ENCODE peak calls at places on chromosomes 6 and 20, in four cellular contexts. One of them, this sample, is unnamed.

GRCh38 chr6:117677553-117678131 is 2.4 kb downstream of the NUS1 start:
- DNase-seq in WTC11: no peak
- DNase-seq in mesothelial cell of epicardium: no peak
- DNase-seq in endothelial cell: no peak
- DNase-seq in this sample: peak; percentile 80

GRCh38 chr20:45346291-45346718 is 1.9 kb downstream of the SDC4 start:
- DNase-seq in mesothelial cell of epicardium: no peak
- DNase-seq in WTC11: no peak
- DNase-seq in endothelial cell: no peak
- DNase-seq in this sample: no peak

GRCh38 chr20:34815636-34816035 is 9.8 kb downstream of the NCOA6 start:
- DNase-seq in WTC11: no peak
- DNase-seq in mesothelial cell of epicardium: no peak
- DNase-seq in endothelial cell: no peak
- DNase-seq in this sample: no peak

GRCh38 chr6:4224082-4224978 is 89.0 kb upstream of the ECI2 start:
- DNase-seq in WTC11: no peak
- DNase-seq in endothelial cell: no peak
- DNase-seq in mesothelial cell of epicardium: peak; percentile 46
- DNase-seq in this sample: no peak

GRCh38 chr6:81451787-81452186 is 300.7 kb downstream of the TENT5A start:
- DNase-seq in mesothelial cell of epicardium: no peak
- DNase-seq in WTC11: no peak
- DNase-seq in endothelial cell: no peak
- DNase-seq in this sample: no peak

GRCh38 chr6:144219056-144219685 is 66.0 kb upstream of the UTRN start:
- DNase-seq in endothelial cell: no peak
- DNase-seq in mesothelial cell of epicardium: no peak
- DNase-seq in WTC11: no peak
- DNase-seq in this sample: no peak

GRCh38 chr6:114068119-114068518 is 97.2 kb upstream of the HDAC2 start:
- DNase-seq in WTC11: no peak
- DNase-seq in mesothelial cell of epicardium: no peak
- DNase-seq in endothelial cell: no peak
- DNase-seq in this sample: no peak

GRCh38 chr6:144036064-144036873 is 28.2 kb upstream of the PLAGL1 start:
- DNase-seq in endothelial cell: no peak
- DNase-seq in mesothelial cell of epicardium: no peak
- DNase-seq in WTC11: peak; percentile 15
- DNase-seq in this sample: peak; percentile 47

GRCh38 chr20:35529552-35529951 is at the start of gene C20orf173:
- DNase-seq in WTC11: no peak
- DNase-seq in endothelial cell: no peak
- DNase-seq in mesothelial cell of epicardium: no peak
- DNase-seq in this sample: no peak

GRCh38 chr6:159836294-159837140 is 36.4 kb downstream of the PNLDC1 start:
- DNase-seq in endothelial cell: no peak
- DNase-seq in WTC11: no peak
- DNase-seq in mesothelial cell of epicardium: no peak
- DNase-seq in this sample: no peak

GRCh38 chr20:41046716-41047115 is 18.1 kb downstream of the TOP1 start:
- DNase-seq in endothelial cell: no peak
- DNase-seq in WTC11: no peak
- DNase-seq in mesothelial cell of epicardium: no peak
- DNase-seq in this sample: no peak

GRCh38 chr20:20568604-20569205 is 143.7 kb downstream of the RALGAPA2 start:
- DNase-seq in endothelial cell: peak; percentile 25
- DNase-seq in WTC11: peak; percentile 19
- DNase-seq in mesothelial cell of epicardium: no peak
- DNase-seq in this sample: no peak

GRCh38 chr20:25005220-25005619 is 12.7 kb upstream of the APMAP start:
- DNase-seq in endothelial cell: no peak
- DNase-seq in mesothelial cell of epicardium: peak; percentile 7
- DNase-seq in WTC11: no peak
- DNase-seq in this sample: no peak

GRCh38 chr20:16671753-16672152 is 58.1 kb upstream of the SNRPB2 start:
- DNase-seq in endothelial cell: no peak
- DNase-seq in mesothelial cell of epicardium: no peak
- DNase-seq in WTC11: no peak
- DNase-seq in this sample: no peak

GRCh38 chr20:25195962-25196700 is 619 bp downstream of the ENTPD6 start:
- DNase-seq in endothelial cell: peak; percentile 38
- DNase-seq in mesothelial cell of epicardium: peak; percentile 68
- DNase-seq in WTC11: peak; percentile 61
- DNase-seq in this sample: no peak

GRCh38 chr6:6287415-6287814 is 33.0 kb downstream of the F13A1 start:
- DNase-seq in mesothelial cell of epicardium: no peak
- DNase-seq in WTC11: no peak
- DNase-seq in endothelial cell: no peak
- DNase-seq in this sample: no peak

GRCh38 chr20:46013826-46014516 is 5.3 kb downstream of the MMP9 start:
- DNase-seq in endothelial cell: peak; percentile 75
- DNase-seq in mesothelial cell of epicardium: peak; percentile 67
- DNase-seq in WTC11: peak; percentile 91
- DNase-seq in this sample: peak; percentile 58

GRCh38 chr6:100393493-100393892 is 71.2 kb downstream of the SIM1 start:
- DNase-seq in WTC11: no peak
- DNase-seq in mesothelial cell of epicardium: no peak
- DNase-seq in endothelial cell: no peak
- DNase-seq in this sample: no peak

GRCh38 chr6:159833556-159833955 is 33.5 kb downstream of the PNLDC1 start:
- DNase-seq in WTC11: no peak
- DNase-seq in endothelial cell: no peak
- DNase-seq in mesothelial cell of epicardium: no peak
- DNase-seq in this sample: no peak

GRCh38 chr6:63640062-63640461 is 4.5 kb downstream of the PHF3 start:
- DNase-seq in mesothelial cell of epicardium: no peak
- DNase-seq in endothelial cell: no peak
- DNase-seq in WTC11: no peak
- DNase-seq in this sample: no peak

GRCh38 chr6:46465294-46466165 is 25.7 kb downstream of the RCAN2 start:
- DNase-seq in endothelial cell: no peak
- DNase-seq in mesothelial cell of epicardium: no peak
- DNase-seq in WTC11: no peak
- DNase-seq in this sample: no peak

GRCh38 chr6:138970856-138971425 is 17.1 kb downstream of the REPS1 start:
- DNase-seq in mesothelial cell of epicardium: no peak
- DNase-seq in endothelial cell: no peak
- DNase-seq in WTC11: no peak
- DNase-seq in this sample: peak; percentile 49

GRCh38 chr6:3011592-3011991 is 11.9 kb downstream of the NQO2 start:
- DNase-seq in endothelial cell: no peak
- DNase-seq in mesothelial cell of epicardium: no peak
- DNase-seq in WTC11: no peak
- DNase-seq in this sample: no peak

GRCh38 chr20:2750343-2751251 is 49.8 kb downstream of the CPXM1 start:
- DNase-seq in endothelial cell: no peak
- DNase-seq in WTC11: peak; percentile 71
- DNase-seq in mesothelial cell of epicardium: no peak
- DNase-seq in this sample: peak; percentile 86

GRCh38 chr6:44126320-44127149 is 717 bp downstream of the MRPL14 start:
- DNase-seq in WTC11: peak; percentile 63
- DNase-seq in endothelial cell: peak; percentile 52
- DNase-seq in mesothelial cell of epicardium: peak; percentile 64
- DNase-seq in this sample: peak; percentile 62

GRCh38 chr6:53250761-53251672 is 97.7 kb downstream of the ELOVL5 start:
- DNase-seq in WTC11: no peak
- DNase-seq in endothelial cell: no peak
- DNase-seq in mesothelial cell of epicardium: no peak
- DNase-seq in this sample: no peak

GRCh38 chr6:1286972-1287600 is 24.8 kb upstream of the FOXQ1 start:
- DNase-seq in mesothelial cell of epicardium: no peak
- DNase-seq in WTC11: no peak
- DNase-seq in endothelial cell: no peak
- DNase-seq in this sample: peak; percentile 93

GRCh38 chr6:103769431-103769830 is 1090.3 kb downstream of the HACE1 start:
- DNase-seq in mesothelial cell of epicardium: no peak
- DNase-seq in WTC11: no peak
- DNase-seq in endothelial cell: no peak
- DNase-seq in this sample: no peak

GRCh38 chr6:1970151-1970561 is 275.2 kb downstream of the GMDS start:
- DNase-seq in endothelial cell: no peak
- DNase-seq in mesothelial cell of epicardium: no peak
- DNase-seq in WTC11: peak; percentile 22
- DNase-seq in this sample: no peak

GRCh38 chr6:8539446-8539845 is 104.1 kb upstream of the SLC35B3 start:
- DNase-seq in endothelial cell: no peak
- DNase-seq in WTC11: no peak
- DNase-seq in mesothelial cell of epicardium: no peak
- DNase-seq in this sample: no peak

GRCh38 chr20:45427236-45428149 is 11.6 kb downstream of the PIGT start:
- DNase-seq in WTC11: no peak
- DNase-seq in endothelial cell: no peak
- DNase-seq in mesothelial cell of epicardium: no peak
- DNase-seq in this sample: no peak

GRCh38 chr20:11080776-11081406 is 407.1 kb upstream of the JAG1 start:
- DNase-seq in WTC11: no peak
- DNase-seq in mesothelial cell of epicardium: no peak
- DNase-seq in endothelial cell: no peak
- DNase-seq in this sample: no peak

GRCh38 chr6:161452241-161452640 is 178.4 kb upstream of the AGPAT4 start:
- DNase-seq in mesothelial cell of epicardium: no peak
- DNase-seq in endothelial cell: no peak
- DNase-seq in WTC11: no peak
- DNase-seq in this sample: no peak

DNA sequence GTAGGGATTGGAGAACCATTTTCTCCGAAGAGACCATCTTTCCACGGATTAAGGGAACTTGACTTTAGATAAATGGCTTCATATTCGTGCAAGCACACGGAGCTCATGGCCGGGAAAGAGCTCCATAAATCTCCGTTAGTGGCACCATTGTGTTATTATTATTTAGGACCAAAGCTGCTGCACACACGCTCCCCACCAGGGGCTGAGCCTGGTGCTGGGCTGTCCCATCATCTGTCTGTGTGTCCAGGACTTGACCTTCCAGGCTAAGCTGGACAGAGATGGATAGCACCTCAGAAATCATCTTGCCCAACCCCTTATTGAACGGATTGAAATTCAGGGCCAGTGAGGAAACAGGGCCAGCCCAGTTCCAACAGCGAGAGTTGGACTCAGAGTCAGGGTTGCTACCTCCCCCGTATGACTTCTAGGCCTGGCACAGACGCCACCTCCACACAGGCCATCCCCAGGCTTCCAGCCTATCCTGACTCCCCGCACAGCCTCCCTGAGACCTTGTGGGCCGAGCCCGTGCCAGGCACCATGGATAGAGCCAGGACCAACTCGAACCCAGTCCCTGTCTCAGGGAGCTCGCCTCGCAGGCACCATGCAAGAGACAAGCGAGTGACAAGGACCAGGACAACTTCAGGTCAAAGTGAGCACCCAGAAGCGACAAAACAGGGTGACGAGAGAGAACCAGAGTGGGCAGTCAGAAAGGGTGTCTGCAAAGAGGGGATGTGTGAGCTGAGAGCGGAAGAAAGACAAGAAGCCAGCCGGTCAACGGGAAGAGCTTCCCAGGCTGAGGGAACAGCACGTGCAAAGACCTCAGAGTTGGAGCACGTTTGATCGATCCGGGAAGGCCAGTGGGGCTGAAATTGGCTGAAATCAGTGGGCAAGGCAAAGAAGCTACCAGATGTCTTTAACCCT is 45.4 kb downstream of the KIAA1755 start:
- DNase-seq in endothelial cell: no peak
- DNase-seq in mesothelial cell of epicardium: no peak
- DNase-seq in WTC11: no peak
- DNase-seq in this sample: no peak
- TF ChIP-seq CTCF in endothelial cell: peak; percentile 58
- TF ChIP-seq CTCF in mesothelial cell of epicardium: peak; percentile 54
- TF ChIP-seq CTCF in WTC11: no peak
- TF ChIP-seq CTCF in this sample: peak; percentile 24

GRCh38 chr20:23021941-23022340 is 13.2 kb upstream of the SSTR4 start:
- DNase-seq in mesothelial cell of epicardium: no peak
- DNase-seq in endothelial cell: no peak
- DNase-seq in WTC11: no peak
- DNase-seq in this sample: peak; percentile 73

GRCh38 chr20:23024701-23025100 is 10.4 kb upstream of the SSTR4 start:
- DNase-seq in mesothelial cell of epicardium: no peak
- DNase-seq in WTC11: no peak
- DNase-seq in endothelial cell: no peak
- DNase-seq in this sample: no peak

GRCh38 chr20:23021541-23021940 is 13.6 kb upstream of the SSTR4 start:
- DNase-seq in mesothelial cell of epicardium: no peak
- DNase-seq in endothelial cell: no peak
- DNase-seq in WTC11: no peak
- DNase-seq in this sample: no peak

GRCh38 chr20:23022849-23023248 is 12.3 kb upstream of the SSTR4 start:
- DNase-seq in endothelial cell: no peak
- DNase-seq in WTC11: no peak
- DNase-seq in mesothelial cell of epicardium: no peak
- DNase-seq in this sample: no peak

GRCh38 chr20:23023621-23024187 is 11.4 kb upstream of the SSTR4 start:
- DNase-seq in mesothelial cell of epicardium: no peak
- DNase-seq in endothelial cell: no peak
- DNase-seq in WTC11: peak; percentile 51
- DNase-seq in this sample: no peak
- TF ChIP-seq CTCF in mesothelial cell of epicardium: no peak
- TF ChIP-seq CTCF in endothelial cell: no peak
- TF ChIP-seq CTCF in WTC11: no peak
- TF ChIP-seq CTCF in this sample: no peak

GRCh38 chr6:132506869-132507813 is 5.8 kb downstream of the STX7 start:
- DNase-seq in WTC11: no peak
- DNase-seq in mesothelial cell of epicardium: no peak
- DNase-seq in endothelial cell: no peak
- DNase-seq in this sample: no peak
- TF ChIP-seq CTCF in WTC11: no peak
- TF ChIP-seq CTCF in mesothelial cell of epicardium: no peak
- TF ChIP-seq CTCF in endothelial cell: no peak
- TF ChIP-seq CTCF in this sample: no peak

GRCh38 chr6:26196846-26197683 is 109.8 kb downstream of the HFE start:
- DNase-seq in WTC11: peak; percentile 75
- DNase-seq in endothelial cell: peak; percentile 59
- DNase-seq in mesothelial cell of epicardium: peak; percentile 73
- DNase-seq in this sample: peak; percentile 86
- TF ChIP-seq CTCF in WTC11: no peak
- TF ChIP-seq CTCF in endothelial cell: no peak
- TF ChIP-seq CTCF in mesothelial cell of epicardium: no peak
- TF ChIP-seq CTCF in this sample: no peak